ENCODE peak calls at places on chromosomes 3 and 15, in six cellular contexts. One of them, this sample, is unnamed.

GRCh38 chr15:33211409-33211808 is 16.9 kb upstream of the FMN1 start:
- DNase-seq in LoVo: no peak
- DNase-seq in activated T-helper 9 cell treated with anti-CD3 and anti-CD28 coated beads, Interleukin-2, amount 50 U/mL, for 16 hours: no peak
- DNase-seq in HFFc6: no peak
- DNase-seq in stimulated activated naive CD4-positive, alpha-beta T cell treated with Interleukin-2 at 50 U/mL for 16 hours: no peak
- DNase-seq in nucleus accumbens: no peak
- DNase-seq in this sample: no peak

GRCh38 chr3:27905625-27906024 is 183.5 kb upstream of the EOMES start:
- DNase-seq in LoVo: no peak
- DNase-seq in activated T-helper 9 cell treated with anti-CD3 and anti-CD28 coated beads, Interleukin-2, amount 50 U/mL, for 16 hours: no peak
- DNase-seq in HFFc6: no peak
- DNase-seq in stimulated activated naive CD4-positive, alpha-beta T cell treated with Interleukin-2 at 50 U/mL for 16 hours: no peak
- DNase-seq in nucleus accumbens: no peak
- DNase-seq in this sample: peak

GRCh38 chr3:8204846-8205624 is 296.6 kb upstream of the LMCD1 start:
- DNase-seq in LoVo: no peak
- DNase-seq in activated T-helper 9 cell treated with anti-CD3 and anti-CD28 coated beads, Interleukin-2, amount 50 U/mL, for 16 hours: no peak
- DNase-seq in HFFc6: no peak
- DNase-seq in stimulated activated naive CD4-positive, alpha-beta T cell treated with Interleukin-2 at 50 U/mL for 16 hours: no peak
- DNase-seq in nucleus accumbens: no peak
- DNase-seq in this sample: no peak

GRCh38 chr15:89673162-89673506 is 6.0 kb downstream of the PLIN1 start:
- DNase-seq in LoVo: no peak
- DNase-seq in activated T-helper 9 cell treated with anti-CD3 and anti-CD28 coated beads, Interleukin-2, amount 50 U/mL, for 16 hours: no peak
- DNase-seq in HFFc6: no peak
- DNase-seq in stimulated activated naive CD4-positive, alpha-beta T cell treated with Interleukin-2 at 50 U/mL for 16 hours: no peak
- DNase-seq in nucleus accumbens: no peak
- DNase-seq in this sample: peak

GRCh38 chr3:35383719-35384555 is 255.4 kb upstream of the ARPP21 start:
- DNase-seq in LoVo: no peak
- DNase-seq in activated T-helper 9 cell treated with anti-CD3 and anti-CD28 coated beads, Interleukin-2, amount 50 U/mL, for 16 hours: no peak
- DNase-seq in HFFc6: no peak
- DNase-seq in stimulated activated naive CD4-positive, alpha-beta T cell treated with Interleukin-2 at 50 U/mL for 16 hours: no peak
- DNase-seq in nucleus accumbens: no peak
- DNase-seq in this sample: no peak

GRCh38 chr3:187725218-187725617 is 20.1 kb downstream of the BCL6 start:
- DNase-seq in LoVo: no peak
- DNase-seq in activated T-helper 9 cell treated with anti-CD3 and anti-CD28 coated beads, Interleukin-2, amount 50 U/mL, for 16 hours: no peak
- DNase-seq in HFFc6: no peak
- DNase-seq in stimulated activated naive CD4-positive, alpha-beta T cell treated with Interleukin-2 at 50 U/mL for 16 hours: no peak
- DNase-seq in nucleus accumbens: no peak
- DNase-seq in this sample: no peak

GRCh38 chr3:61876797-61877196 is 315.4 kb downstream of the PTPRG start:
- DNase-seq in LoVo: no peak
- DNase-seq in activated T-helper 9 cell treated with anti-CD3 and anti-CD28 coated beads, Interleukin-2, amount 50 U/mL, for 16 hours: no peak
- DNase-seq in HFFc6: no peak
- DNase-seq in stimulated activated naive CD4-positive, alpha-beta T cell treated with Interleukin-2 at 50 U/mL for 16 hours: no peak
- DNase-seq in nucleus accumbens: no peak
- DNase-seq in this sample: no peak

GRCh38 chr3:145272684-145273083 is 888.3 kb downstream of the PLOD2 start:
- DNase-seq in LoVo: no peak
- DNase-seq in activated T-helper 9 cell treated with anti-CD3 and anti-CD28 coated beads, Interleukin-2, amount 50 U/mL, for 16 hours: no peak
- DNase-seq in HFFc6: no peak
- DNase-seq in stimulated activated naive CD4-positive, alpha-beta T cell treated with Interleukin-2 at 50 U/mL for 16 hours: no peak
- DNase-seq in nucleus accumbens: no peak
- DNase-seq in this sample: no peak

GRCh38 chr15:42108189-42108588 is 13.8 kb upstream of the PLA2G4D start:
- DNase-seq in LoVo: peak
- DNase-seq in activated T-helper 9 cell treated with anti-CD3 and anti-CD28 coated beads, Interleukin-2, amount 50 U/mL, for 16 hours: no peak
- DNase-seq in HFFc6: no peak
- DNase-seq in stimulated activated naive CD4-positive, alpha-beta T cell treated with Interleukin-2 at 50 U/mL for 16 hours: no peak
- DNase-seq in nucleus accumbens: no peak
- DNase-seq in this sample: no peak

GRCh38 chr15:81880314-81880713 is 165.5 kb downstream of the MEX3B start:
- DNase-seq in LoVo: no peak
- DNase-seq in activated T-helper 9 cell treated with anti-CD3 and anti-CD28 coated beads, Interleukin-2, amount 50 U/mL, for 16 hours: no peak
- DNase-seq in HFFc6: no peak
- DNase-seq in stimulated activated naive CD4-positive, alpha-beta T cell treated with Interleukin-2 at 50 U/mL for 16 hours: no peak
- DNase-seq in nucleus accumbens: no peak
- DNase-seq in this sample: no peak

GRCh38 chr3:97884724-97885123 is 62.9 kb downstream of the CRYBG3 start:
- DNase-seq in LoVo: no peak
- DNase-seq in activated T-helper 9 cell treated with anti-CD3 and anti-CD28 coated beads, Interleukin-2, amount 50 U/mL, for 16 hours: no peak
- DNase-seq in HFFc6: no peak
- DNase-seq in stimulated activated naive CD4-positive, alpha-beta T cell treated with Interleukin-2 at 50 U/mL for 16 hours: no peak
- DNase-seq in nucleus accumbens: no peak
- DNase-seq in this sample: no peak

GRCh38 chr15:68783226-68784054 is 37.3 kb downstream of the ANP32A start:
- DNase-seq in LoVo: peak
- DNase-seq in activated T-helper 9 cell treated with anti-CD3 and anti-CD28 coated beads, Interleukin-2, amount 50 U/mL, for 16 hours: peak
- DNase-seq in HFFc6: no peak
- DNase-seq in stimulated activated naive CD4-positive, alpha-beta T cell treated with Interleukin-2 at 50 U/mL for 16 hours: peak
- DNase-seq in nucleus accumbens: peak
- DNase-seq in this sample: peak

GRCh38 chr15:90191795-90192494 is 9.2 kb upstream of the SEMA4B start:
- DNase-seq in LoVo: peak
- DNase-seq in activated T-helper 9 cell treated with anti-CD3 and anti-CD28 coated beads, Interleukin-2, amount 50 U/mL, for 16 hours: no peak
- DNase-seq in HFFc6: no peak
- DNase-seq in stimulated activated naive CD4-positive, alpha-beta T cell treated with Interleukin-2 at 50 U/mL for 16 hours: peak
- DNase-seq in nucleus accumbens: peak
- DNase-seq in this sample: peak

GRCh38 chr15:29057856-29058255 is 172.1 kb downstream of the APBA2 start:
- DNase-seq in LoVo: no peak
- DNase-seq in activated T-helper 9 cell treated with anti-CD3 and anti-CD28 coated beads, Interleukin-2, amount 50 U/mL, for 16 hours: no peak
- DNase-seq in HFFc6: no peak
- DNase-seq in stimulated activated naive CD4-positive, alpha-beta T cell treated with Interleukin-2 at 50 U/mL for 16 hours: no peak
- DNase-seq in nucleus accumbens: no peak
- DNase-seq in this sample: no peak

GRCh38 chr15:88487796-88488523 is 20.5 kb downstream of the MRPS11 start:
- DNase-seq in LoVo: no peak
- DNase-seq in activated T-helper 9 cell treated with anti-CD3 and anti-CD28 coated beads, Interleukin-2, amount 50 U/mL, for 16 hours: no peak
- DNase-seq in HFFc6: no peak
- DNase-seq in stimulated activated naive CD4-positive, alpha-beta T cell treated with Interleukin-2 at 50 U/mL for 16 hours: no peak
- DNase-seq in nucleus accumbens: no peak
- DNase-seq in this sample: no peak

GRCh38 chr15:83999396-84000120 is 236.0 kb upstream of the GOLGA6L4 start:
- DNase-seq in LoVo: peak
- DNase-seq in activated T-helper 9 cell treated with anti-CD3 and anti-CD28 coated beads, Interleukin-2, amount 50 U/mL, for 16 hours: no peak
- DNase-seq in HFFc6: no peak
- DNase-seq in stimulated activated naive CD4-positive, alpha-beta T cell treated with Interleukin-2 at 50 U/mL for 16 hours: no peak
- DNase-seq in nucleus accumbens: no peak
- DNase-seq in this sample: no peak

GRCh38 chr15:52417501-52417900 is 111.2 kb downstream of the MYO5A start:
- DNase-seq in LoVo: no peak
- DNase-seq in activated T-helper 9 cell treated with anti-CD3 and anti-CD28 coated beads, Interleukin-2, amount 50 U/mL, for 16 hours: no peak
- DNase-seq in HFFc6: no peak
- DNase-seq in stimulated activated naive CD4-positive, alpha-beta T cell treated with Interleukin-2 at 50 U/mL for 16 hours: no peak
- DNase-seq in nucleus accumbens: no peak
- DNase-seq in this sample: no peak

GRCh38 chr3:179526989-179527391 is 35.7 kb upstream of the ACTL6A start:
- DNase-seq in LoVo: no peak
- DNase-seq in activated T-helper 9 cell treated with anti-CD3 and anti-CD28 coated beads, Interleukin-2, amount 50 U/mL, for 16 hours: no peak
- DNase-seq in HFFc6: peak
- DNase-seq in stimulated activated naive CD4-positive, alpha-beta T cell treated with Interleukin-2 at 50 U/mL for 16 hours: no peak
- DNase-seq in nucleus accumbens: no peak
- DNase-seq in this sample: no peak

GRCh38 chr15:69025320-69025719 is 10.8 kb downstream of the NOX5 start:
- DNase-seq in LoVo: no peak
- DNase-seq in activated T-helper 9 cell treated with anti-CD3 and anti-CD28 coated beads, Interleukin-2, amount 50 U/mL, for 16 hours: no peak
- DNase-seq in HFFc6: no peak
- DNase-seq in stimulated activated naive CD4-positive, alpha-beta T cell treated with Interleukin-2 at 50 U/mL for 16 hours: no peak
- DNase-seq in nucleus accumbens: no peak
- DNase-seq in this sample: no peak

GRCh38 chr15:79035814-79036213 is 54.8 kb downstream of the RASGRF1 start:
- DNase-seq in LoVo: no peak
- DNase-seq in activated T-helper 9 cell treated with anti-CD3 and anti-CD28 coated beads, Interleukin-2, amount 50 U/mL, for 16 hours: no peak
- DNase-seq in HFFc6: no peak
- DNase-seq in stimulated activated naive CD4-positive, alpha-beta T cell treated with Interleukin-2 at 50 U/mL for 16 hours: no peak
- DNase-seq in nucleus accumbens: no peak
- DNase-seq in this sample: no peak

GRCh38 chr15:82831894-82832600 is 22.6 kb downstream of the WHAMM start:
- DNase-seq in LoVo: no peak
- DNase-seq in activated T-helper 9 cell treated with anti-CD3 and anti-CD28 coated beads, Interleukin-2, amount 50 U/mL, for 16 hours: no peak
- DNase-seq in HFFc6: no peak
- DNase-seq in stimulated activated naive CD4-positive, alpha-beta T cell treated with Interleukin-2 at 50 U/mL for 16 hours: no peak
- DNase-seq in nucleus accumbens: no peak
- DNase-seq in this sample: no peak

GRCh38 chr3:8869613-8870012 is 93.7 kb downstream of the RAD18 start:
- DNase-seq in LoVo: peak
- DNase-seq in activated T-helper 9 cell treated with anti-CD3 and anti-CD28 coated beads, Interleukin-2, amount 50 U/mL, for 16 hours: no peak
- DNase-seq in HFFc6: peak
- DNase-seq in stimulated activated naive CD4-positive, alpha-beta T cell treated with Interleukin-2 at 50 U/mL for 16 hours: no peak
- DNase-seq in nucleus accumbens: no peak
- DNase-seq in this sample: no peak

GRCh38 chr15:52252781-52253180 is 42.8 kb downstream of the MYO5C start:
- DNase-seq in LoVo: peak
- DNase-seq in activated T-helper 9 cell treated with anti-CD3 and anti-CD28 coated beads, Interleukin-2, amount 50 U/mL, for 16 hours: no peak
- DNase-seq in HFFc6: peak
- DNase-seq in stimulated activated naive CD4-positive, alpha-beta T cell treated with Interleukin-2 at 50 U/mL for 16 hours: no peak
- DNase-seq in nucleus accumbens: no peak
- DNase-seq in this sample: no peak

GRCh38 chr3:28664123-28664522 is 315.5 kb upstream of the AZI2 start:
- DNase-seq in LoVo: no peak
- DNase-seq in activated T-helper 9 cell treated with anti-CD3 and anti-CD28 coated beads, Interleukin-2, amount 50 U/mL, for 16 hours: no peak
- DNase-seq in HFFc6: no peak
- DNase-seq in stimulated activated naive CD4-positive, alpha-beta T cell treated with Interleukin-2 at 50 U/mL for 16 hours: no peak
- DNase-seq in nucleus accumbens: no peak
- DNase-seq in this sample: no peak

GRCh38 chr3:172666181-172666872 is 44.5 kb downstream of the NCEH1 start:
- DNase-seq in LoVo: no peak
- DNase-seq in activated T-helper 9 cell treated with anti-CD3 and anti-CD28 coated beads, Interleukin-2, amount 50 U/mL, for 16 hours: no peak
- DNase-seq in HFFc6: no peak
- DNase-seq in stimulated activated naive CD4-positive, alpha-beta T cell treated with Interleukin-2 at 50 U/mL for 16 hours: no peak
- DNase-seq in nucleus accumbens: no peak
- DNase-seq in this sample: no peak

GRCh38 chr15:101145362-101145761 is 106.5 kb downstream of the CHSY1 start:
- DNase-seq in LoVo: no peak
- DNase-seq in activated T-helper 9 cell treated with anti-CD3 and anti-CD28 coated beads, Interleukin-2, amount 50 U/mL, for 16 hours: no peak
- DNase-seq in HFFc6: no peak
- DNase-seq in stimulated activated naive CD4-positive, alpha-beta T cell treated with Interleukin-2 at 50 U/mL for 16 hours: no peak
- DNase-seq in nucleus accumbens: no peak
- DNase-seq in this sample: no peak

GRCh38 chr15:71691700-71692417 is 118.5 kb upstream of the NR2E3 start:
- DNase-seq in LoVo: peak
- DNase-seq in activated T-helper 9 cell treated with anti-CD3 and anti-CD28 coated beads, Interleukin-2, amount 50 U/mL, for 16 hours: no peak
- DNase-seq in HFFc6: peak
- DNase-seq in stimulated activated naive CD4-positive, alpha-beta T cell treated with Interleukin-2 at 50 U/mL for 16 hours: no peak
- DNase-seq in nucleus accumbens: no peak
- DNase-seq in this sample: no peak

GRCh38 chr3:141795719-141796435 is 32.7 kb downstream of the GRK7 start:
- DNase-seq in LoVo: no peak
- DNase-seq in activated T-helper 9 cell treated with anti-CD3 and anti-CD28 coated beads, Interleukin-2, amount 50 U/mL, for 16 hours: no peak
- DNase-seq in HFFc6: peak
- DNase-seq in stimulated activated naive CD4-positive, alpha-beta T cell treated with Interleukin-2 at 50 U/mL for 16 hours: peak
- DNase-seq in nucleus accumbens: no peak
- DNase-seq in this sample: peak

GRCh38 chr3:114551770-114552526 is 258.1 kb downstream of the TIGIT start:
- DNase-seq in LoVo: peak
- DNase-seq in activated T-helper 9 cell treated with anti-CD3 and anti-CD28 coated beads, Interleukin-2, amount 50 U/mL, for 16 hours: no peak
- DNase-seq in HFFc6: peak
- DNase-seq in stimulated activated naive CD4-positive, alpha-beta T cell treated with Interleukin-2 at 50 U/mL for 16 hours: no peak
- DNase-seq in nucleus accumbens: no peak
- DNase-seq in this sample: no peak

GRCh38 chr3:137300703-137301102 is 342.9 kb downstream of the IL20RB start:
- DNase-seq in LoVo: no peak
- DNase-seq in activated T-helper 9 cell treated with anti-CD3 and anti-CD28 coated beads, Interleukin-2, amount 50 U/mL, for 16 hours: no peak
- DNase-seq in HFFc6: no peak
- DNase-seq in stimulated activated naive CD4-positive, alpha-beta T cell treated with Interleukin-2 at 50 U/mL for 16 hours: no peak
- DNase-seq in nucleus accumbens: no peak
- DNase-seq in this sample: no peak

GRCh38 chr15:72285927-72286516 is 13.7 kb upstream of the PARP6 start:
- DNase-seq in LoVo: peak
- DNase-seq in activated T-helper 9 cell treated with anti-CD3 and anti-CD28 coated beads, Interleukin-2, amount 50 U/mL, for 16 hours: peak
- DNase-seq in HFFc6: no peak
- DNase-seq in stimulated activated naive CD4-positive, alpha-beta T cell treated with Interleukin-2 at 50 U/mL for 16 hours: peak
- DNase-seq in nucleus accumbens: no peak
- DNase-seq in this sample: peak

GRCh38 chr3:52789746-52790040 is 4.9 kb upstream of the ITIH3 start:
- DNase-seq in LoVo: no peak
- DNase-seq in activated T-helper 9 cell treated with anti-CD3 and anti-CD28 coated beads, Interleukin-2, amount 50 U/mL, for 16 hours: no peak
- DNase-seq in HFFc6: no peak
- DNase-seq in stimulated activated naive CD4-positive, alpha-beta T cell treated with Interleukin-2 at 50 U/mL for 16 hours: no peak
- DNase-seq in nucleus accumbens: no peak
- DNase-seq in this sample: no peak

GRCh38 chr15:66948294-66948693 is 117.1 kb upstream of the SMAD3 start:
- DNase-seq in LoVo: no peak
- DNase-seq in activated T-helper 9 cell treated with anti-CD3 and anti-CD28 coated beads, Interleukin-2, amount 50 U/mL, for 16 hours: no peak
- DNase-seq in HFFc6: peak
- DNase-seq in stimulated activated naive CD4-positive, alpha-beta T cell treated with Interleukin-2 at 50 U/mL for 16 hours: no peak
- DNase-seq in nucleus accumbens: no peak
- DNase-seq in this sample: no peak

GRCh38 chr3:45701167-45701867 is 12.1 kb downstream of the SACM1L start:
- DNase-seq in LoVo: no peak
- DNase-seq in activated T-helper 9 cell treated with anti-CD3 and anti-CD28 coated beads, Interleukin-2, amount 50 U/mL, for 16 hours: no peak
- DNase-seq in HFFc6: no peak
- DNase-seq in stimulated activated naive CD4-positive, alpha-beta T cell treated with Interleukin-2 at 50 U/mL for 16 hours: no peak
- DNase-seq in nucleus accumbens: no peak
- DNase-seq in this sample: no peak

GRCh38 chr3:104291437-104291851 is 1075.3 kb upstream of the ALCAM start:
- DNase-seq in LoVo: peak
- DNase-seq in activated T-helper 9 cell treated with anti-CD3 and anti-CD28 coated beads, Interleukin-2, amount 50 U/mL, for 16 hours: no peak
- DNase-seq in HFFc6: peak
- DNase-seq in stimulated activated naive CD4-positive, alpha-beta T cell treated with Interleukin-2 at 50 U/mL for 16 hours: no peak
- DNase-seq in nucleus accumbens: no peak
- DNase-seq in this sample: no peak

GRCh38 chr15:25136119-25136518 is 181.3 kb downstream of the SNRPN start:
- DNase-seq in LoVo: no peak
- DNase-seq in activated T-helper 9 cell treated with anti-CD3 and anti-CD28 coated beads, Interleukin-2, amount 50 U/mL, for 16 hours: no peak
- DNase-seq in HFFc6: no peak
- DNase-seq in stimulated activated naive CD4-positive, alpha-beta T cell treated with Interleukin-2 at 50 U/mL for 16 hours: no peak
- DNase-seq in nucleus accumbens: no peak
- DNase-seq in this sample: no peak

GRCh38 chr3:148903022-148903442 is 37.9 kb downstream of the CPA3 start:
- DNase-seq in LoVo: no peak
- DNase-seq in activated T-helper 9 cell treated with anti-CD3 and anti-CD28 coated beads, Interleukin-2, amount 50 U/mL, for 16 hours: no peak
- DNase-seq in HFFc6: peak
- DNase-seq in stimulated activated naive CD4-positive, alpha-beta T cell treated with Interleukin-2 at 50 U/mL for 16 hours: no peak
- DNase-seq in nucleus accumbens: no peak
- DNase-seq in this sample: no peak